ENCODE peak calls at places on chromosome 11, in five cellular contexts. Q is thoracic aorta, B is ovary, H is OCI-LY7, J is mammary epithelial cell. M is an unnamed sample.

GRCh38 chr11:6681949-6682348 is 1.2 kb downstream of the MRPL17 start:
- DNase-seq in J (peak), H (peak), Q (no peak), B (no peak), M (no peak)

GRCh38 chr11:28228196-28228595 is 120.0 kb downstream of the METTL15 start:
- DNase-seq in H (no peak), J (peak), Q (no peak), B (no peak), M (no peak)

GRCh38 chr11:16981651-16982194 is 32.5 kb downstream of the PLEKHA7 start:
- DNase-seq in Q (no peak), B (no peak), J (peak), H (no peak), M (no peak)

GRCh38 chr11:130945945-130946344 is 29.7 kb upstream of the SNX19 start:
- DNase-seq in J (peak), B (no peak), Q (peak), H (no peak), M (no peak)

GRCh38 chr11:23903044-23903704 is 593.7 kb upstream of the LUZP2 start:
- DNase-seq in J (peak), H (no peak), Q (no peak), B (no peak), M (no peak)

GRCh38 chr11:37857726-37858125 is 1259.7 kb upstream of the RAG2 start:
- DNase-seq in Q (no peak), B (no peak), J (no peak), H (no peak), M (no peak)

GRCh38 chr11:111454561-111455192 is 57.5 kb downstream of the BTG4 start:
- DNase-seq in B (no peak), J (peak), Q (no peak), H (peak), M (no peak)

GRCh38 chr11:62680825-62681240 is 2.0 kb upstream of the UBXN1 start:
- DNase-seq in J (peak), Q (no peak), B (peak), H (peak), M (peak)

GRCh38 chr11:126602349-126602940 is 247.0 kb downstream of the ST3GAL4 start:
- DNase-seq in J (no peak), H (no peak), B (no peak), Q (no peak), M (no peak)

GRCh38 chr11:70730411-70730810 is 332.1 kb downstream of the CTTN start:
- DNase-seq in Q (no peak), B (no peak), J (no peak), H (no peak), M (no peak)

GRCh38 chr11:130358398-130358797 is 43.7 kb upstream of the ZBTB44 start:
- DNase-seq in J (no peak), H (no peak), B (no peak), Q (no peak), M (no peak)

GRCh38 chr11:69563946-69564780 is 76.8 kb upstream of the CCND1 start:
- DNase-seq in B (no peak), H (no peak), Q (no peak), J (peak), M (no peak)

GRCh38 chr11:114321621-114322257 is 25.5 kb downstream of the NNMT start:
- DNase-seq in J (peak), H (no peak), Q (no peak), B (peak), M (no peak)

GRCh38 chr11:67277231-67277961 is 11.1 kb downstream of the GRK2 start:
- DNase-seq in Q (peak), B (peak), J (peak), H (peak), M (peak)
- H3K4me3 ChIP-seq in Q (peak), B (peak), J (peak), H (peak), M (peak)

GRCh38 chr11:944711-945470 is 19.2 kb downstream of the AP2A2 start:
- DNase-seq in H (no peak), B (no peak), Q (no peak), J (no peak), M (no peak)
- TF ChIP-seq CTCF in H (no peak), B (no peak), Q (no peak), J (no peak), M (no peak)

DNA sequence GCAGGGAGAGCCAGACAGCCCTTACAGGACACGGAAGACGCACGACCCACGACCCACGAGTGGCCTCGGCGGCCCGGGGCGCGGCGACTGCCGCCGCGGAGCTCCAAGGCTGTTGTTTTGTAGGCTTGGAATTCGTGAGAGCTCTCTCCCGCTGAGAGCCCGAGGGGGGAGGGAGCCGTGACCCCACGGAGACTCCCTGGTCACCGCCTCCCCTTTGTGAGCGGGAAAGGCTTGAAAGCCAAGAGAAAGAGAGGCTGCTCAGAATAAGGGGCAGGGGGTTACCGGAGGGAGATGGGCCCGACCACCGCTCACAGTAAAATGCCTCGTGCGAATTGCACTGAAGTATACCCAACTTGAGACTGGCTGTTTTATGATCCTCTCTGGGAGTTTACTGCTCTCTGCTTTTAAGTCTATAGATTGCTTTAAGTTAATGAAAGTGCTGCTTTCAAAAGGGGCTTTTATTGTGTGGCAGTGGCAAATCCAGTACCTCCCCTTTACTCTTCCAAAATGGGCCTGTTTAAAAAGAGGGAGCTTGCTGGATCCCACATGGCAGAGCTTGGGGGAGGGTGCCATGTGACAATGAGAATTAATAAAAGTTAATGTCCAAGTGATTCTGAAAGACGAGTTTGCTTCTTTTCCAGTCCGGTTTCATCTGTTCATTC is 2.9 kb downstream of the PKNOX2 start:
- DNase-seq in H (no peak), J (no peak), B (peak), Q (no peak), M (no peak)
- H3K4me3 ChIP-seq in H (no peak), J (no peak), B (peak), Q (peak), M (no peak)

GRCh38 chr11:32333335-32333991 is 101.9 kb downstream of the WT1 start:
- DNase-seq in J (peak), H (no peak), Q (no peak), B (peak), M (no peak)
- TF ChIP-seq CTCF in J (peak), H (no peak), Q (peak), B (no peak), M (no peak)

DNA sequence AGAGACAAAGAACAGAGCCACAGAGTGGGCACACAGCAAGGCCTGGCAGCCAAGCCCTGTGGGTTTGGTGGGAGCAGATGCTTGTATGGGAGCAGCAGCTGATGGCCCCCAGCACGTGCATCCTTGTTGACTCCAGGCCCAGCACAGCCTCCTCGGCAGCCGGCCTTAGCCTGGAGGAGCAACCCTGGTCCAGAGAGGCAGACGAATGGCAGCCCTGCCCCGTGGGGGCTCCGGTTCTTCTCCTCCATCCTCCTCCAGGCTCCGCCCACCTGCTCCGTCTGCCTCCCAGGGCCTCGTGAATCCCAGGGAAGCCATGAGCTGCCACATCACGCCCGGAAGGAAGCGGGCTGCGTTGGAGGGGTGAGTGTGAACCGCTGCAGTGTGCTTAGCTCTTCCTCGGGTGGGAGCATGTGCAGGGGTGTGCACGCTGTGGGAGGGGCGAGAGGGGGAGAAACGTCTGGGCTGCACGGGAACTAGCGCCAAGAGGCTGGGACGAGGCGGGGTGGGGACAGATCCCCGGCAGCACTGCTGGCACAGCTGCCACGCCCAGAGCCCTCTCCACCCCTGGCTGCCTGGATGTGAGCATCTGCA is 36.3 kb upstream of the JAM3 start:
- DNase-seq in Q (no peak), J (no peak), B (no peak), H (no peak), M (no peak)
- H3K4me3 ChIP-seq in Q (no peak), J (no peak), B (no peak), H (no peak), M (no peak)

GRCh38 chr11:88487646-88488045 is 150.1 kb upstream of the CTSC start:
- DNase-seq in Q (no peak), B (no peak), J (no peak), H (no peak), M (no peak)

GRCh38 chr11:88482871-88483301 is 145.3 kb upstream of the CTSC start:
- DNase-seq in B (no peak), H (no peak), Q (no peak), J (peak), M (no peak)

GRCh38 chr11:88480217-88480616 is 142.7 kb upstream of the CTSC start:
- DNase-seq in Q (no peak), B (no peak), J (peak), H (no peak), M (no peak)

GRCh38 chr11:88489030-88489429 is 151.5 kb upstream of the CTSC start:
- DNase-seq in Q (no peak), J (peak), B (no peak), H (no peak), M (no peak)

DNA sequence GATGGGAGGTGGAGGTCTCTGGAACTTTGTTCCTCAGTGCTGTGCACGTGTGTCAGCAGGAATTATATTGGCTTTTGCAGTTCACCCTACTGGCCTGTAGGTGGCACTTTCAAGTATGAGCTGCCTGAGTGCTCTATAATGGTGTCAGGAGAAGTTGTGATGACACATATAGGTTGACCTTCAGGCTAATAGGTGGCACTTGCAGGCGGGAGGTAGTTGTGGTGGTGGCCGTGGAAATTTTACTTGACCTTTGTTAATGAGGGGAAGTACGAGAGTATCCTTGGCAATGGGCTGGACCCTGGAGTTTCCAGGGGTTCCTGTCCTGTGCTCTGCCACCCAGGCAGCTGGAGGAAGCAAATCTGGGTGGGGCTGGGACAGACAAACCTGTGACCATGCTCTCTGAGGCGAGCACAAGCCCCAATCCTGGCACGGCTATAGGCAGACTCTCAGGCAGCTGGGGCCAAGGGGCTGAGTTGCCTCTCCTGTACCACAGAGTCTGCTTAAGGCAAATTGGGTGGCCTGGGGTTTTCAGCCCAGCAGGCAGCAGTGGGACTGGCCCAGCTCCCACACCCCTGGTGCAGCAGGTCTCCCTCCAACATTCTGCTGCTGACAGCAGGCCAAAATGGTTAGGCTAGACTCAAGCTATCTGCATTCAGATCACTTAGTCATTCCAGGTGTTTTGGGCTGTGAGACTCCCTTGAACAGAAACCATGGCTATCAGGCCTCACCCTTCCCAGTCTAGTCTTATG is 147.5 kb upstream of the CTSC start:
- DNase-seq in Q (no peak), H (peak), B (no peak), J (peak), M (peak)
- TF ChIP-seq CTCF in Q (peak), H (peak), B (peak), J (peak), M (peak)

DNA sequence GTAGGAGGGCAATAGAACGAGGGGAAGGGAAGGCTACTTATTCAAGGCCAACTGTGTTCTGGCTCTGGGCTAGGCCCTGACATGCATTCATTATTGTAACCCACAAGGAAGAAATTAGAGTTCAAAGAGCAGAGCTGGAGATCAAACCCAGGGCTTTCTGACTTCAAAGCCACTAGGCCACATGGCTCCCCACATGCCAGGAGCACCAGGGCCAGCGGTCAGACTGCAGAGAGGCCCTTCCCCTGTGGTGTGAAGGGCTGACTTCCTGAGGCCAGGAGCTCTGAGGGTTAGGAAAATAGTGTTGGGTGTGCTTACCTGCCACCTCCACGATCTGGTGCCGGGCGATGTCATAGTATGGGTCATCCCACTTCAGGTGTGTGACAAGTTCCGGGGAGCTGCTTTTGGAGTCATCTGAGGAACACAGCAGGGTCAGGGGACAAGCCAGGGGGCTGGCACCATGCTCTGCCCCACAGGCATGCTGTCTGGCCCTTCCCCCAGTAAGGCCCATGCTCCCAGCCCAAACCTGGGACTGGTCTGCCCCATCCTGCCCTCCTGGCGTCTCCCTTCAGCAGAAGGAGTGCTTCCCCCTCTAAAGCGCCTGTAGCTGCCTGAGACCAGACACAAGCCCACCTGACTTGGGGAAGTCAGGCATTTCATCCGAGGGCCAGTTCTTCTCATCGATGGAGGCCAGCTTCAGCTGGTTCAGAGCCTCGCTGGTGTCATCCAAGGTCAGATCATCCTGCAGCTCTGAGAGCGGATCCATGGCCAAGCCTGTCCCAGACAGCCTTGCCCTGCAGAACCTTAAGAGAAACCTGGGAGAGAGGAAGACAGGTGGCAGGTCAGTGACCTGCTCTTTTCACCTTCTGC is 4.8 kb downstream of the ARHGAP1 start:
- DNase-seq in Q (no peak), H (no peak), B (no peak), J (no peak), M (no peak)
- H3K4me3 ChIP-seq in Q (peak), H (no peak), B (no peak), J (no peak), M (no peak)